ENCODE peak calls at places on chromosome 2, in four cellular contexts. One of them, this sample, is unnamed.

GRCh38 chr2:218285604-218286003 is 6.7 kb downstream of the TMBIM1 start:
- DNase-seq in H9: no peak
- DNase-seq in mesendoderm: no peak
- DNase-seq in H1: no peak
- DNase-seq in this sample: peak

GRCh38 chr2:54724560-54725342 is 1.3 kb downstream of the EML6 start:
- DNase-seq in H9: peak
- DNase-seq in mesendoderm: peak
- DNase-seq in H1: peak
- DNase-seq in this sample: no peak

GRCh38 chr2:96489673-96490072 is 15.5 kb downstream of the NEURL3 start:
- DNase-seq in H9: no peak
- DNase-seq in mesendoderm: no peak
- DNase-seq in H1: no peak
- DNase-seq in this sample: no peak

GRCh38 chr2:194495046-194495445 is 1162.0 kb upstream of the SLC39A10 start:
- DNase-seq in H9: no peak
- DNase-seq in mesendoderm: no peak
- DNase-seq in H1: no peak
- DNase-seq in this sample: no peak

GRCh38 chr2:12070581-12070980 is 324.1 kb downstream of the LPIN1 start:
- DNase-seq in H9: no peak
- DNase-seq in mesendoderm: no peak
- DNase-seq in H1: no peak
- DNase-seq in this sample: peak

GRCh38 chr2:190804182-190804795 is 76.3 kb upstream of the GLS start:
- DNase-seq in H9: no peak
- DNase-seq in mesendoderm: no peak
- DNase-seq in H1: no peak
- DNase-seq in this sample: peak

GRCh38 chr2:45688479-45689298 is 37.2 kb downstream of the PRKCE start:
- DNase-seq in H9: no peak
- DNase-seq in mesendoderm: no peak
- DNase-seq in H1: no peak
- DNase-seq in this sample: peak

GRCh38 chr2:222722327-222722946 is 51.0 kb downstream of the MOGAT1 start:
- DNase-seq in H9: no peak
- DNase-seq in mesendoderm: no peak
- DNase-seq in H1: no peak
- DNase-seq in this sample: peak

GRCh38 chr2:163469561-163469962 is 266.2 kb downstream of the FIGN start:
- DNase-seq in H9: no peak
- DNase-seq in mesendoderm: peak
- DNase-seq in H1: no peak
- DNase-seq in this sample: no peak

GRCh38 chr2:158893057-158893456 is 75.4 kb upstream of the TANC1 start:
- DNase-seq in H9: no peak
- DNase-seq in mesendoderm: no peak
- DNase-seq in H1: no peak
- DNase-seq in this sample: peak

GRCh38 chr2:236346366-236346765 is 82.2 kb upstream of the ASB18 start:
- DNase-seq in H9: peak
- DNase-seq in mesendoderm: no peak
- DNase-seq in H1: peak
- DNase-seq in this sample: no peak

GRCh38 chr2:47357475-47357874 is 45.5 kb upstream of the MSH2 start:
- DNase-seq in H9: no peak
- DNase-seq in mesendoderm: peak
- DNase-seq in H1: no peak
- DNase-seq in this sample: peak

GRCh38 chr2:200703132-200703925 is 108.4 kb upstream of the BZW1 start:
- DNase-seq in H9: no peak
- DNase-seq in mesendoderm: peak
- DNase-seq in H1: no peak
- DNase-seq in this sample: peak

GRCh38 chr2:160288324-160288723 is 88.3 kb upstream of the ITGB6 start:
- DNase-seq in H9: no peak
- DNase-seq in mesendoderm: no peak
- DNase-seq in H1: no peak
- DNase-seq in this sample: no peak

GRCh38 chr2:102677219-102678215 is 58.2 kb downstream of the SLC9A2 start:
- DNase-seq in H9: no peak
- DNase-seq in mesendoderm: no peak
- DNase-seq in H1: no peak
- DNase-seq in this sample: no peak

GRCh38 chr2:197378494-197378972 is 56.3 kb downstream of the SF3B1 start:
- DNase-seq in H9: peak
- DNase-seq in mesendoderm: peak
- DNase-seq in H1: peak
- DNase-seq in this sample: peak

GRCh38 chr2:165544897-165545296 is 75.4 kb downstream of the CSRNP3 start:
- DNase-seq in H9: no peak
- DNase-seq in mesendoderm: no peak
- DNase-seq in H1: no peak
- DNase-seq in this sample: no peak

GRCh38 chr2:38601061-38601460 is 1.7 kb downstream of the HNRNPLL start:
- DNase-seq in H9: no peak
- DNase-seq in mesendoderm: no peak
- DNase-seq in H1: no peak
- DNase-seq in this sample: no peak

GRCh38 chr2:54708584-54709340 is 14.7 kb upstream of the EML6 start:
- DNase-seq in H9: peak
- DNase-seq in mesendoderm: peak
- DNase-seq in H1: peak
- DNase-seq in this sample: no peak

GRCh38 chr2:96887419-96888081 is 17.7 kb upstream of the SEMA4C start:
- DNase-seq in H9: no peak
- DNase-seq in mesendoderm: peak
- DNase-seq in H1: no peak
- DNase-seq in this sample: no peak

GRCh38 chr2:239195992-239196391 is 204.8 kb downstream of the HDAC4 start:
- DNase-seq in H9: no peak
- DNase-seq in mesendoderm: no peak
- DNase-seq in H1: no peak
- DNase-seq in this sample: no peak

GRCh38 chr2:7835693-7836680 is 845.9 kb upstream of the ID2 start:
- DNase-seq in H9: no peak
- DNase-seq in mesendoderm: no peak
- DNase-seq in H1: no peak
- DNase-seq in this sample: no peak

GRCh38 chr2:25339791-25340339 is 1.9 kb downstream of the DNMT3A start:
- DNase-seq in H9: peak
- DNase-seq in mesendoderm: peak
- DNase-seq in H1: peak
- DNase-seq in this sample: no peak

GRCh38 chr2:232887171-232887850 is 17.2 kb downstream of the SNORC start:
- DNase-seq in H9: peak
- DNase-seq in mesendoderm: peak
- DNase-seq in H1: no peak
- DNase-seq in this sample: no peak

GRCh38 chr2:136235451-136236418 is 117.8 kb upstream of the CXCR4 start:
- DNase-seq in H9: no peak
- DNase-seq in mesendoderm: peak
- DNase-seq in H1: no peak
- DNase-seq in this sample: peak

GRCh38 chr2:226077031-226077430 is 677.5 kb downstream of the NYAP2 start:
- DNase-seq in H9: no peak
- DNase-seq in mesendoderm: no peak
- DNase-seq in H1: no peak
- DNase-seq in this sample: peak

GRCh38 chr2:27029051-27029450 is 3.7 kb upstream of the TMEM214 start:
- DNase-seq in H9: no peak
- DNase-seq in mesendoderm: no peak
- DNase-seq in H1: no peak
- DNase-seq in this sample: no peak

GRCh38 chr2:196277002-196277401 is 105.6 kb upstream of the STK17B start:
- DNase-seq in H9: no peak
- DNase-seq in mesendoderm: peak
- DNase-seq in H1: no peak
- DNase-seq in this sample: peak

GRCh38 chr2:164898475-164898874 is 56.9 kb downstream of the SLC38A11 start:
- DNase-seq in H9: no peak
- DNase-seq in mesendoderm: no peak
- DNase-seq in H1: no peak
- DNase-seq in this sample: peak

GRCh38 chr2:16068233-16068940 is 128.0 kb downstream of the MYCN start:
- DNase-seq in H9: no peak
- DNase-seq in mesendoderm: peak
- DNase-seq in H1: no peak
- DNase-seq in this sample: no peak

GRCh38 chr2:1727101-1727771 is 17.1 kb downstream of the PXDN start:
- DNase-seq in H9: no peak
- DNase-seq in mesendoderm: no peak
- DNase-seq in H1: no peak
- DNase-seq in this sample: peak

GRCh38 chr2:47269316-47270232 is 114.5 kb upstream of the STPG4 start:
- DNase-seq in H9: no peak
- DNase-seq in mesendoderm: peak
- DNase-seq in H1: no peak
- DNase-seq in this sample: peak

GRCh38 chr2:118348380-118349024 is 260.2 kb downstream of the INSIG2 start:
- DNase-seq in H9: no peak
- DNase-seq in mesendoderm: no peak
- DNase-seq in H1: no peak
- DNase-seq in this sample: no peak

GRCh38 chr2:101349893-101350662 is 37.2 kb downstream of the CREG2 start:
- DNase-seq in H9: no peak
- DNase-seq in mesendoderm: no peak
- DNase-seq in H1: no peak
- DNase-seq in this sample: peak

GRCh38 chr2:62897187-62897827 is 153.3 kb upstream of the OTX1 start:
- DNase-seq in H9: no peak
- DNase-seq in mesendoderm: no peak
- DNase-seq in H1: no peak
- DNase-seq in this sample: peak

GRCh38 chr2:95297088-95297487 is at the start of gene KCNIP3:
- DNase-seq in H9: peak
- DNase-seq in mesendoderm: peak
- DNase-seq in H1: no peak
- DNase-seq in this sample: no peak

GRCh38 chr2:153479527-153479926 is 965 bp upstream of the RPRM start:
- DNase-seq in H9: no peak
- DNase-seq in mesendoderm: no peak
- DNase-seq in H1: no peak
- DNase-seq in this sample: no peak

GRCh38 chr2:153477641-153478288 is 797 bp downstream of the RPRM start:
- DNase-seq in H9: peak
- DNase-seq in mesendoderm: peak
- DNase-seq in H1: peak
- DNase-seq in this sample: no peak

GRCh38 chr2:153476491-153477095 is 2.0 kb downstream of the RPRM start:
- DNase-seq in H9: no peak
- DNase-seq in mesendoderm: peak
- DNase-seq in H1: no peak
- DNase-seq in this sample: no peak

GRCh38 chr2:153478289-153479261 is at the start of gene RPRM:
- DNase-seq in H9: peak
- DNase-seq in mesendoderm: peak
- DNase-seq in H1: peak
- DNase-seq in this sample: peak

GRCh38 chr2:153477096-153477555 is 1.4 kb downstream of the RPRM start:
- DNase-seq in H9: peak
- DNase-seq in mesendoderm: peak
- DNase-seq in H1: peak
- DNase-seq in this sample: no peak
- H4K5ac ChIP-seq in H9: no peak
- H4K5ac ChIP-seq in mesendoderm: no peak
- H4K5ac ChIP-seq in H1: no peak
- H4K5ac ChIP-seq in this sample: no peak

GRCh38 chr2:241870611-241871537 is 1.3 kb downstream of the RTP5 start:
- DNase-seq in H9: no peak
- DNase-seq in mesendoderm: no peak
- DNase-seq in H1: no peak
- DNase-seq in this sample: no peak

GRCh38 chr2:241871538-241872312 is 2.2 kb downstream of the RTP5 start:
- DNase-seq in H9: no peak
- DNase-seq in mesendoderm: no peak
- DNase-seq in H1: no peak
- DNase-seq in this sample: no peak

GRCh38 chr2:241868661-241869081 is 858 bp upstream of the RTP5 start:
- DNase-seq in H9: no peak
- DNase-seq in mesendoderm: no peak
- DNase-seq in H1: no peak
- DNase-seq in this sample: no peak

GRCh38 chr2:241869087-241869961 is at the start of gene RTP5:
- DNase-seq in H9: no peak
- DNase-seq in mesendoderm: no peak
- DNase-seq in H1: no peak
- DNase-seq in this sample: no peak

GRCh38 chr2:241870081-241870541 is 582 bp downstream of the RTP5 start:
- DNase-seq in H9: no peak
- DNase-seq in mesendoderm: no peak
- DNase-seq in H1: no peak
- DNase-seq in this sample: no peak
- H4K5ac ChIP-seq in H9: no peak
- H4K5ac ChIP-seq in mesendoderm: no peak
- H4K5ac ChIP-seq in H1: no peak
- H4K5ac ChIP-seq in this sample: no peak

DNA sequence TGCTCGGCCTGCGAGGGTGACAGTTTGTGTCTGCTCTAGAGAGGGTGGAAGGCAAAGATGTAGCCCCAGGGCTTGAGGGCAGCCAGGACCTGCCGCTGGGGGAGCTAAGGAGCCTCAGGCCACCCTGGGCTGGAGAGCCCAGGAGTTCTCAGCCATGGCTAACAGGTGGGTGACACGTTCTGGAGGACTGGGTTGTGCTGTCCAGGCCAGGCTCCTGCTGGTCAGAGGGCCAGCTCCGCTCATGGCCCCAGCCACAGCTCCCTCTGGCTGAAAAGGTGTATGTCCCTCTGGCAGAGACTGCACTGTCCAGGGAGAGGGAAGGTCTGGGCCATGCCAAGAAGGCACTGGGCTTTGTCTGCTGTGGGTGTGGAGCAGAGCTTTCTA is 19.2 kb downstream of the TMEM185B start:
- DNase-seq in H9: peak
- DNase-seq in mesendoderm: no peak
- DNase-seq in H1: no peak
- DNase-seq in this sample: no peak
- H4K5ac ChIP-seq in H9: no peak
- H4K5ac ChIP-seq in mesendoderm: no peak
- H4K5ac ChIP-seq in H1: no peak
- H4K5ac ChIP-seq in this sample: no peak

GRCh38 chr2:234834228-234834923 is 117.4 kb upstream of the SH3BP4 start:
- DNase-seq in H9: no peak
- DNase-seq in mesendoderm: no peak
- DNase-seq in H1: no peak
- DNase-seq in this sample: no peak

GRCh38 chr2:234827096-234827860 is 124.5 kb upstream of the SH3BP4 start:
- DNase-seq in H9: no peak
- DNase-seq in mesendoderm: no peak
- DNase-seq in H1: no peak
- DNase-seq in this sample: no peak

GRCh38 chr2:234828382-234829073 is 123.3 kb upstream of the SH3BP4 start:
- DNase-seq in H9: no peak
- DNase-seq in mesendoderm: no peak
- DNase-seq in H1: no peak
- DNase-seq in this sample: no peak

GRCh38 chr2:234829074-234829455 is 122.8 kb upstream of the SH3BP4 start:
- DNase-seq in H9: no peak
- DNase-seq in mesendoderm: no peak
- DNase-seq in H1: no peak
- DNase-seq in this sample: no peak

GRCh38 chr2:234830853-234831252 is 121.0 kb upstream of the SH3BP4 start:
- DNase-seq in H9: no peak
- DNase-seq in mesendoderm: no peak
- DNase-seq in H1: no peak
- DNase-seq in this sample: no peak
- H4K5ac ChIP-seq in H9: no peak
- H4K5ac ChIP-seq in mesendoderm: no peak
- H4K5ac ChIP-seq in H1: no peak
- H4K5ac ChIP-seq in this sample: no peak

This sample was measured in IMR-90.